ENCODE peak calls at places on chromosomes 3 and 15, in four cellular contexts. M is K562, L is PC-3, C is fibroblast of lung. K is an unnamed sample.
A peak's percentile ranks its signal among the peaks of the same experiment; 100 is the strongest.

GRCh38 chr3:71416868-71417267 is 166.7 kb downstream of the FOXP1 start:
- DNase-seq in M (peak; percentile 39), L (peak; percentile 35), C (no peak), K (no peak)

GRCh38 chr3:40713795-40714194 is 189.0 kb downstream of the ZNF621 start:
- DNase-seq in M (no peak), L (no peak), C (no peak), K (no peak)

GRCh38 chr3:4323246-4324027 is 20.3 kb downstream of the SETMAR start:
- DNase-seq in M (no peak), L (no peak), C (peak; percentile 45), K (no peak)

GRCh38 chr15:70504305-70504951 is 258.9 kb downstream of the UACA start:
- DNase-seq in M (no peak), L (peak; percentile 65), C (peak; percentile 63), K (no peak)

GRCh38 chr15:47754312-47754711 is 37.0 kb downstream of the SEMA6D start:
- DNase-seq in M (no peak), L (no peak), C (peak; percentile 21), K (no peak)

GRCh38 chr3:8621872-8622271 is 22.7 kb downstream of the SSUH2 start:
- DNase-seq in M (no peak), L (peak; percentile 14), C (peak; percentile 94), K (no peak)

GRCh38 chr15:85580914-85581313 is 200.5 kb downstream of the AKAP13 start:
- DNase-seq in M (no peak), L (no peak), C (no peak), K (no peak)

GRCh38 chr3:56917740-56918568 is 116.2 kb upstream of the ARHGEF3 start:
- DNase-seq in M (no peak), L (no peak), C (no peak), K (no peak)

GRCh38 chr15:93124126-93124525 is 35.1 kb upstream of the RGMA start:
- DNase-seq in M (no peak), L (no peak), C (no peak), K (no peak)

GRCh38 chr3:134028486-134029255 is 1.1 kb downstream of the SLCO2A1 start:
- DNase-seq in M (no peak), L (no peak), C (no peak), K (no peak)

GRCh38 chr3:83477563-83477962 is 1481.2 kb upstream of the CADM2 start:
- DNase-seq in M (no peak), L (no peak), C (no peak), K (no peak)

DNA sequence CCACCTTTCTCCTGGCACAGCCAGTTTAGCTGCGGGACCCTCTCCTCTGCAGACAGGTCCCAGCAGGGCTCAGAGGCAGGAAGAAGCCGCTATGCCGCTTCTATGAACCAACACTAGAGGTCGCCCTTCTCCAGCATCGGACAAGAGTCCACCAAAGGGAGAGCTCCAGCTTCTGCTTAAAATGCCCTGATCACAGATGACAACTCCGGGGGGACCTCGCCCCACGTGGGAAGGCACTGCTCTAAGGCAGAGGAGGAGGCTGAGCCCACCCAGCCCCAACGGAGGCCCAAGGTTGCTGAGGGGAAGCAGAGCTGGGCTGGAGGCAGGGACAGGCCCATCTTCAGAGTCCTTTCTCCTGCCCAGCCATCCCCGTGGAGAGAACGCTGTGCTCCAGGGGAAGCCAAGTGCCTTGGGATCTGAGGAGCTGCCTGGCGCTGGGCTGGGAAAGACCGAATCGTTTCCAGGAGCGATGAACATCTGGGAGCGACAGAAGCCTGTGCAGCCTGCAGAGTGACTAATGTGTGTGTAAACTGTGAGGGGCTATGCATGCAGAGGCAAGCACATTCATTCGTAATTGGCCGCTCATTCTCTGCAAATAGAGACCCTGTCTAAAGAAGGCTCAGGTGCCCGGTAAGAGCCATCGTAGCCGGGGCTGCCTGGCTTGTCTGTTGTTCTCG is 43.5 kb upstream of the BDH1 start:
- DNase-seq in M (peak; percentile 84), L (peak; percentile 90), C (peak; percentile 82), K (peak; percentile 40)
- H2AFZ ChIP-seq in M (peak overlapping the region; percentile 56), L (peak overlapping the region; percentile 84), C (peak overlapping the region; percentile 70), K (peak overlapping the region; percentile 61)

GRCh38 chr3:113534365-113534764 is 2.0 kb downstream of the SIDT1 start:
- DNase-seq in M (no peak), L (no peak), C (no peak), K (no peak)

GRCh38 chr3:113533534-113533892 is 1.2 kb downstream of the SIDT1 start:
- DNase-seq in M (no peak), L (peak; percentile 23), C (no peak), K (no peak)

GRCh38 chr3:113532698-113533533 is 561 bp downstream of the SIDT1 start:
- DNase-seq in M (no peak), L (peak; percentile 36), C (no peak), K (no peak)

GRCh38 chr3:113535898-113536297 is 3.5 kb downstream of the SIDT1 start:
- DNase-seq in M (peak; percentile 16), L (peak; percentile 45), C (no peak), K (no peak)

GRCh38 chr3:113531826-113532697 is at the start of gene SIDT1:
- DNase-seq in M (no peak), L (peak; percentile 76), C (no peak), K (no peak)
- TF ChIP-seq CTCF in M (no peak), L (peak; percentile 35), C (peak; percentile 15), K (no peak)

GRCh38 chr3:11350374-11350773 is 78.2 kb downstream of the ATG7 start:
- DNase-seq in M (no peak), L (peak; percentile 73), C (peak; percentile 53), K (no peak)

GRCh38 chr3:11349466-11349865 is 77.3 kb downstream of the ATG7 start:
- DNase-seq in M (no peak), L (peak; percentile 9), C (peak; percentile 25), K (no peak)

GRCh38 chr3:11346416-11346815 is 74.2 kb downstream of the ATG7 start:
- DNase-seq in M (no peak), L (peak; percentile 91), C (no peak), K (no peak)
- H2AFZ ChIP-seq in M (no peak overlapping the region), L (no peak overlapping the region), C (no peak overlapping the region), K (no peak overlapping the region)

DNA sequence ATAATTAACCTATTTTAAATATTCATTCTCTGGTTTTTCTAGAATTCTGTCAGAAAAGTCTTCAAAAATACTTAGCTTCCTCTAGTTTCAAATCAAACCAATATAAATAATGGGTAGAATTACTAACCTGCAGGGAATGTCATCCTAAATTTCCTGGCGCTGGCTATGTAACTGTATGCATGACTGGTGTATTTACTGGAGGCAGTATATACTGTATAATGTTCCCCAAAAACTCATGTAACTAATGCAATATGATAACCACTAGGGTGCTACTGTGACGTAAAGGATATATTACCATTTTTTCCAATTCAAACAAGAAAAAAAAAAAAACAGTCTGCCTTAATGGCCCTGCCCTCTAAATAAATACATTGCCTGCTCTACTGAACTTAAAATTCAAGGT is 407.5 kb downstream of the MECOM start:
- DNase-seq in M (no peak), L (no peak), C (no peak), K (no peak)
- TF ChIP-seq CTCF in M (no peak), L (no peak), C (no peak), K (no peak)

GRCh38 chr15:34584321-34584668 is 844 bp upstream of the GOLGA8B start:
- DNase-seq in M (no peak), L (no peak), C (no peak), K (no peak)
- H2AFZ ChIP-seq in M (peak overlapping the region; percentile 99), L (peak overlapping the region; percentile 98), C (peak overlapping the region; percentile 84), K (peak overlapping the region; percentile 83)

K was measured in keratinocyte.